ENCODE peak calls at places on chromosomes 2 and 18, in four cellular contexts. P is NCI-H510A treated with DMSO at 0.1 percent for 48 hours; Y is stimulated activated CD4-positive, alpha-beta T cell treated with anti-CD3 and anti-CD28 coated beads, Interleukin-1b, Interleukin-23, amount 100 ng/mL, for 48 hours; X is Peyer's patch. N is an unnamed sample.

GRCh38 chr18:13236411-13236810 is 17.9 kb downstream of the LDLRAD4 start:
- DNase-seq in X (no peak), P (no peak), Y (no peak), N (no peak)

GRCh38 chr2:70942900-70943871 is 7.5 kb downstream of the ATP6V1B1 start:
- DNase-seq in P (no peak), Y (no peak), X (no peak), N (peak)

GRCh38 chr2:88545118-88545517 is 82.1 kb downstream of the EIF2AK3 start:
- DNase-seq in X (no peak), Y (no peak), P (no peak), N (peak)

GRCh38 chr2:73176881-73177644 is 25.3 kb upstream of the NOTO start:
- DNase-seq in P (peak), Y (peak), X (peak), N (peak)

GRCh38 chr2:233353101-233353768 is 1.1 kb upstream of the DGKD start:
- DNase-seq in X (peak), P (no peak), Y (no peak), N (no peak)

GRCh38 chr2:119751706-119752105 is 8.0 kb upstream of the PTPN4 start:
- DNase-seq in Y (no peak), P (no peak), X (no peak), N (no peak)

GRCh38 chr2:55019547-55020258 is 30.5 kb downstream of the RTN4 start:
- DNase-seq in X (no peak), P (no peak), Y (no peak), N (no peak)

GRCh38 chr2:189109921-189110397 is 69.6 kb downstream of the COL5A2 start:
- DNase-seq in Y (no peak), X (no peak), P (no peak), N (no peak)

N was measured in foreskin fibroblast.